ENCODE peak calls at places on chromosome 7, in eight cellular contexts. W, B, C, E, Q, J, R and D are unnamed samples.

GRCh38 chr7:16847381-16847860 is 34.4 kb downstream of the AGR3 start:
- DNase-seq in W (peak; percentile 91), B (peak; percentile 21), C (no peak), E (no peak), Q (no peak), J (no peak), R (no peak), D (no peak)

GRCh38 chr7:104328308-104328969 is at the start of gene LHFPL3:
- DNase-seq in W (no peak), B (peak; percentile 75), C (no peak), E (no peak), Q (peak; percentile 32), J (no peak), R (peak; percentile 4), D (no peak)

GRCh38 chr7:148481147-148481526 is 109.4 kb upstream of the C7orf33 start:
- DNase-seq in W (no peak), B (no peak), C (no peak), E (no peak), Q (no peak), J (no peak), R (no peak), D (no peak)

GRCh38 chr7:8423057-8423456 is 10.4 kb upstream of the NXPH1 start:
- DNase-seq in W (no peak), B (no peak), C (no peak), E (no peak), Q (no peak), J (no peak), R (no peak), D (no peak)

GRCh38 chr7:138491612-138492386 is 31.7 kb downstream of the TRIM24 start:
- DNase-seq in W (no peak), B (no peak), C (no peak), E (no peak), Q (no peak), J (no peak), R (no peak), D (no peak)

GRCh38 chr7:28980504-28981281 is 22.6 kb upstream of the TRIL start:
- DNase-seq in W (no peak), B (no peak), C (no peak), E (no peak), Q (peak; percentile 49), J (no peak), R (no peak), D (no peak)

GRCh38 chr7:191105-192034 is 1.0 kb upstream of the FAM20C start:
- DNase-seq in W (peak; percentile 31), B (peak; percentile 71), C (no peak), E (no peak), Q (no peak), J (no peak), R (no peak), D (peak; percentile 63)

GRCh38 chr7:140519007-140519399 is 39.7 kb upstream of the MKRN1 start:
- DNase-seq in W (no peak), B (no peak), C (no peak), E (no peak), Q (no peak), J (no peak), R (no peak), D (no peak)

GRCh38 chr7:113606325-113606724 is 312.5 kb downstream of the PPP1R3A start:
- DNase-seq in W (no peak), B (no peak), C (no peak), E (no peak), Q (no peak), J (no peak), R (no peak), D (no peak)